ENCODE peak calls at places on chromosomes 13 and 19, in nine cellular contexts. One of them, this sample, is unnamed.

GRCh38 chr19:6730941-6731670 is 6.3 kb downstream of the GPR108 start:
- DNase-seq in IMR-90: no peak
- DNase-seq in BJ: no peak
- DNase-seq in left ventricle myocardium inferior: no peak
- DNase-seq in fibroblast of the aortic adventitia: no peak
- DNase-seq in ovary: no peak
- DNase-seq in heart left ventricle: no peak
- DNase-seq in cardiac muscle cell: no peak
- DNase-seq in AG04450: no peak
- DNase-seq in this sample: no peak

GRCh38 chr13:60627071-60627686 is 230.2 kb downstream of the TDRD3 start:
- DNase-seq in left ventricle myocardium inferior: no peak
- DNase-seq in BJ: no peak
- DNase-seq in cardiac muscle cell: peak; percentile 73
- DNase-seq in heart left ventricle: no peak
- DNase-seq in AG04450: no peak
- DNase-seq in IMR-90: peak; percentile 3
- DNase-seq in fibroblast of the aortic adventitia: peak; percentile 27
- DNase-seq in ovary: no peak
- DNase-seq in this sample: no peak

GRCh38 chr13:60392136-60392535 is 4.9 kb upstream of the TDRD3 start:
- DNase-seq in IMR-90: no peak
- DNase-seq in cardiac muscle cell: no peak
- DNase-seq in fibroblast of the aortic adventitia: no peak
- DNase-seq in ovary: no peak
- DNase-seq in heart left ventricle: no peak
- DNase-seq in left ventricle myocardium inferior: no peak
- DNase-seq in BJ: no peak
- DNase-seq in AG04450: no peak
- DNase-seq in this sample: no peak

GRCh38 chr13:105165449-105166125 is 1369.9 kb downstream of the EFNB2 start:
- DNase-seq in left ventricle myocardium inferior: no peak
- DNase-seq in BJ: no peak
- DNase-seq in ovary: no peak
- DNase-seq in AG04450: no peak
- DNase-seq in cardiac muscle cell: no peak
- DNase-seq in fibroblast of the aortic adventitia: no peak
- DNase-seq in heart left ventricle: no peak
- DNase-seq in IMR-90: no peak
- DNase-seq in this sample: no peak

GRCh38 chr19:328025-328505 is 16.5 kb downstream of the MIER2 start:
- DNase-seq in AG04450: no peak
- DNase-seq in left ventricle myocardium inferior: no peak
- DNase-seq in fibroblast of the aortic adventitia: no peak
- DNase-seq in heart left ventricle: no peak
- DNase-seq in cardiac muscle cell: no peak
- DNase-seq in BJ: no peak
- DNase-seq in ovary: no peak
- DNase-seq in IMR-90: no peak
- DNase-seq in this sample: no peak

GRCh38 chr13:51827254-51827653 is 17.7 kb downstream of the TMEM272 start:
- DNase-seq in IMR-90: no peak
- DNase-seq in BJ: no peak
- DNase-seq in AG04450: no peak
- DNase-seq in left ventricle myocardium inferior: no peak
- DNase-seq in heart left ventricle: no peak
- DNase-seq in cardiac muscle cell: no peak
- DNase-seq in ovary: no peak
- DNase-seq in fibroblast of the aortic adventitia: no peak
- DNase-seq in this sample: no peak

GRCh38 chr13:33497146-33497845 is 211.7 kb upstream of the STARD13 start:
- DNase-seq in IMR-90: peak; percentile 79
- DNase-seq in left ventricle myocardium inferior: no peak
- DNase-seq in heart left ventricle: no peak
- DNase-seq in ovary: no peak
- DNase-seq in AG04450: no peak
- DNase-seq in BJ: no peak
- DNase-seq in cardiac muscle cell: no peak
- DNase-seq in fibroblast of the aortic adventitia: peak; percentile 34
- DNase-seq in this sample: no peak

GRCh38 chr13:112990783-112991182 is 21.8 kb downstream of the MCF2L start:
- DNase-seq in ovary: no peak
- DNase-seq in left ventricle myocardium inferior: no peak
- DNase-seq in IMR-90: no peak
- DNase-seq in AG04450: no peak
- DNase-seq in BJ: no peak
- DNase-seq in heart left ventricle: no peak
- DNase-seq in cardiac muscle cell: no peak
- DNase-seq in fibroblast of the aortic adventitia: no peak
- DNase-seq in this sample: no peak

GRCh38 chr19:10784257-10784656 is 51.8 kb downstream of the TMED1 start:
- DNase-seq in BJ: no peak
- DNase-seq in ovary: no peak
- DNase-seq in AG04450: no peak
- DNase-seq in cardiac muscle cell: no peak
- DNase-seq in fibroblast of the aortic adventitia: no peak
- DNase-seq in left ventricle myocardium inferior: peak; percentile 43
- DNase-seq in IMR-90: no peak
- DNase-seq in heart left ventricle: peak; percentile 61
- DNase-seq in this sample: no peak

GRCh38 chr13:76637651-76638111 is 248.5 kb downstream of the KCTD12 start:
- DNase-seq in ovary: no peak
- DNase-seq in IMR-90: peak; percentile 1
- DNase-seq in left ventricle myocardium inferior: no peak
- DNase-seq in heart left ventricle: no peak
- DNase-seq in fibroblast of the aortic adventitia: peak; percentile 33
- DNase-seq in BJ: peak; percentile 71
- DNase-seq in AG04450: no peak
- DNase-seq in cardiac muscle cell: no peak
- DNase-seq in this sample: no peak

DNA sequence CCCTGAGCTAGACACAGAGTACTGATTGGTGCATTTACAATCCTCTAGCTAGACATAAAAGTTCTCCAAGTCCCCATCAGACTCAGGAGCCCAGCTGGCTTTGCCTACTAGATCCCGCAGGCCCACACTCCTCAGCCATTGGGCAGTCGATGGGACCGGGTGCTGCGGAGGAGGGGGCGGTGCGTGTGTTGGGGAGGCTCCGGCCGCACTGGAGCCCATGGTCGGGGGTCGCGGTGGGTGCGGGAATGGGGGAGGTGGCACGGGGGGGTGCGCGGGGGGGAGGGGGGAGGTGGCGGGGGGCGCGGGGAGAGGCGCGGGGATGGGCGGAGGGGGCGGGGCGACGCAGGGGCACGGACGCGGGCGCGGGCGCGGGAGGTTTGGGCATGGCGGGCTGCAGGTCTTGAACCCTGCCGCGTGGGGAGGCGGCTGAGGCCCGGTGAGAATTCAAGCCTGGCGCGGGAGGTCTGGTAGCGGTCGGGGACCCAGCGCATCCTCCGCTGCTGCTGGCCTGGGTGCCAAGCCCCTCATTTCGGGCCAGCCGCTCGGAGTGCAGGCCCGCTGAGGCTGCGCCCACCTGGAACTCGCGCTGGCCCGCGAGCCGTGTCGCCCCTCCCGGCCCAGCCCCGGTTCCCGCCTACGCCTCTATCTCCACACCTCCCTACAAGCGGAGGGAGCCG is 674.1 kb downstream of the SLITRK5 start:
- DNase-seq in ovary: no peak
- DNase-seq in left ventricle myocardium inferior: no peak
- DNase-seq in fibroblast of the aortic adventitia: no peak
- DNase-seq in AG04450: no peak
- DNase-seq in BJ: no peak
- DNase-seq in cardiac muscle cell: no peak
- DNase-seq in heart left ventricle: no peak
- DNase-seq in IMR-90: no peak
- DNase-seq in this sample: no peak
- H3K4me3 ChIP-seq in ovary: no peak overlapping the region
- H3K4me3 ChIP-seq in left ventricle myocardium inferior: no peak overlapping the region
- H3K4me3 ChIP-seq in fibroblast of the aortic adventitia: no peak overlapping the region
- H3K4me3 ChIP-seq in AG04450: no peak overlapping the region
- H3K4me3 ChIP-seq in BJ: no peak overlapping the region
- H3K4me3 ChIP-seq in cardiac muscle cell: no peak overlapping the region
- H3K4me3 ChIP-seq in heart left ventricle: no peak overlapping the region
- H3K4me3 ChIP-seq in IMR-90: no peak overlapping the region
- H3K4me3 ChIP-seq in this sample: no peak overlapping the region

GRCh38 chr13:49113526-49114286 is 106.4 kb upstream of the MLNR start:
- DNase-seq in BJ: no peak
- DNase-seq in IMR-90: peak; percentile 82
- DNase-seq in left ventricle myocardium inferior: no peak
- DNase-seq in ovary: no peak
- DNase-seq in cardiac muscle cell: no peak
- DNase-seq in fibroblast of the aortic adventitia: peak; percentile 80
- DNase-seq in AG04450: peak; percentile 18
- DNase-seq in heart left ventricle: no peak
- DNase-seq in this sample: peak; percentile 53

GRCh38 chr13:49112782-49113525 is 107.2 kb upstream of the MLNR start:
- DNase-seq in IMR-90: peak; percentile 4
- DNase-seq in fibroblast of the aortic adventitia: peak; percentile 25
- DNase-seq in heart left ventricle: no peak
- DNase-seq in cardiac muscle cell: no peak
- DNase-seq in BJ: no peak
- DNase-seq in AG04450: no peak
- DNase-seq in ovary: no peak
- DNase-seq in left ventricle myocardium inferior: no peak
- DNase-seq in this sample: no peak

GRCh38 chr13:49108204-49108603 is 111.9 kb upstream of the MLNR start:
- DNase-seq in AG04450: no peak
- DNase-seq in left ventricle myocardium inferior: no peak
- DNase-seq in heart left ventricle: no peak
- DNase-seq in IMR-90: no peak
- DNase-seq in fibroblast of the aortic adventitia: no peak
- DNase-seq in BJ: no peak
- DNase-seq in cardiac muscle cell: no peak
- DNase-seq in ovary: no peak
- DNase-seq in this sample: no peak

DNA sequence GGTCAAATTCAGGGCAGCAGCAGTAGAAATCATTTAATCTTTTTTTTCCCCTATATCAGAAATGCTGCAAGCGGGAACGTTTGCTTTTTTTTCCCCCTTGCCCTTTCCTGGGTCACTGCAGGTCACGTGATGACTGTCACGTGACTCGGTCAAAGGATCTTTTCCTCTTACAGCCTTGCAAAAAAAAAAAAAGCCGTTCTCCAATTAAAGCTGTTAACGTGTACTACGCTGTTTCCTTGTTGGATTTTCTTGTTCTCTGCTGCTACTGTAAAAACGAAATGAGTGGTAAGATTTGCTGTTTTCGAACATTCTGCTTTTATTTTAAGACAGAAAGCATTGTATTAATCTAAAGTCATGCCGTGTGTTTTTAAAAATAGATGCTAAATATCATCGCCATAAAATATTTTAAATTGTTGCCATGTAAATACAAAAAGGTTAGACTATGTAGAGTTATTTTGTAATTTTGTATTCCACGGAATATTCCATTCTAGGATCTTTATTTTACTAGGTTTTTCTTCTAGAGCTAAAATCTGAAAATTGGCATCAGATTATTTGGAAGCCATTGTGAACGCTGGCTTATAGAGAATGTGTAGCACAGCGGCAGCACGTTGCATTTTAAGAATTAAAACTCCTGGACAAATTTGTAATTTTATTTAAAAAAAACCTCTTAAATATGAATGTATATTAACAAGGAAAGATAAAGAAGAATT is 109.9 kb upstream of the MLNR start:
- DNase-seq in heart left ventricle: peak; percentile 83
- DNase-seq in AG04450: peak; percentile 66
- DNase-seq in IMR-90: peak; percentile 91
- DNase-seq in left ventricle myocardium inferior: peak; percentile 81
- DNase-seq in BJ: peak; percentile 38
- DNase-seq in cardiac muscle cell: peak; percentile 92
- DNase-seq in ovary: peak; percentile 79
- DNase-seq in fibroblast of the aortic adventitia: peak; percentile 93
- DNase-seq in this sample: peak; percentile 80
- H3K4me3 ChIP-seq in heart left ventricle: peak overlapping the region; percentile 46
- H3K4me3 ChIP-seq in AG04450: peak overlapping the region; percentile 58
- H3K4me3 ChIP-seq in IMR-90: peak overlapping the region; percentile 84
- H3K4me3 ChIP-seq in left ventricle myocardium inferior: peak overlapping the region; percentile 70
- H3K4me3 ChIP-seq in BJ: peak overlapping the region; percentile 54
- H3K4me3 ChIP-seq in cardiac muscle cell: peak overlapping the region; percentile 92
- H3K4me3 ChIP-seq in ovary: peak overlapping the region; percentile 51
- H3K4me3 ChIP-seq in fibroblast of the aortic adventitia: peak overlapping the region; percentile 72
- H3K4me3 ChIP-seq in this sample: peak overlapping the region; percentile 53

GRCh38 chr13:31131470-31131961 is 30.2 kb downstream of the HSPH1 start:
- DNase-seq in BJ: no peak
- DNase-seq in cardiac muscle cell: no peak
- DNase-seq in IMR-90: no peak
- DNase-seq in left ventricle myocardium inferior: no peak
- DNase-seq in fibroblast of the aortic adventitia: no peak
- DNase-seq in ovary: no peak
- DNase-seq in heart left ventricle: no peak
- DNase-seq in AG04450: no peak
- DNase-seq in this sample: no peak

GRCh38 chr13:31138515-31138914 is 23.2 kb downstream of the HSPH1 start:
- DNase-seq in cardiac muscle cell: no peak
- DNase-seq in BJ: no peak
- DNase-seq in left ventricle myocardium inferior: no peak
- DNase-seq in ovary: no peak
- DNase-seq in IMR-90: no peak
- DNase-seq in AG04450: no peak
- DNase-seq in fibroblast of the aortic adventitia: peak; percentile 14
- DNase-seq in heart left ventricle: no peak
- DNase-seq in this sample: no peak

GRCh38 chr13:31129419-31129818 is 32.3 kb downstream of the HSPH1 start:
- DNase-seq in heart left ventricle: no peak
- DNase-seq in cardiac muscle cell: no peak
- DNase-seq in BJ: no peak
- DNase-seq in IMR-90: no peak
- DNase-seq in left ventricle myocardium inferior: no peak
- DNase-seq in fibroblast of the aortic adventitia: no peak
- DNase-seq in AG04450: no peak
- DNase-seq in ovary: no peak
- DNase-seq in this sample: no peak

GRCh38 chr13:31134055-31134711 is 27.5 kb downstream of the HSPH1 start:
- DNase-seq in left ventricle myocardium inferior: no peak
- DNase-seq in fibroblast of the aortic adventitia: no peak
- DNase-seq in heart left ventricle: no peak
- DNase-seq in cardiac muscle cell: no peak
- DNase-seq in IMR-90: no peak
- DNase-seq in ovary: no peak
- DNase-seq in BJ: no peak
- DNase-seq in AG04450: no peak
- DNase-seq in this sample: no peak
- H3K4me3 ChIP-seq in left ventricle myocardium inferior: no peak overlapping the region
- H3K4me3 ChIP-seq in fibroblast of the aortic adventitia: no peak overlapping the region
- H3K4me3 ChIP-seq in heart left ventricle: no peak overlapping the region
- H3K4me3 ChIP-seq in cardiac muscle cell: no peak overlapping the region
- H3K4me3 ChIP-seq in IMR-90: no peak overlapping the region
- H3K4me3 ChIP-seq in ovary: no peak overlapping the region
- H3K4me3 ChIP-seq in BJ: no peak overlapping the region
- H3K4me3 ChIP-seq in AG04450: no peak overlapping the region
- H3K4me3 ChIP-seq in this sample: no peak overlapping the region

DNA sequence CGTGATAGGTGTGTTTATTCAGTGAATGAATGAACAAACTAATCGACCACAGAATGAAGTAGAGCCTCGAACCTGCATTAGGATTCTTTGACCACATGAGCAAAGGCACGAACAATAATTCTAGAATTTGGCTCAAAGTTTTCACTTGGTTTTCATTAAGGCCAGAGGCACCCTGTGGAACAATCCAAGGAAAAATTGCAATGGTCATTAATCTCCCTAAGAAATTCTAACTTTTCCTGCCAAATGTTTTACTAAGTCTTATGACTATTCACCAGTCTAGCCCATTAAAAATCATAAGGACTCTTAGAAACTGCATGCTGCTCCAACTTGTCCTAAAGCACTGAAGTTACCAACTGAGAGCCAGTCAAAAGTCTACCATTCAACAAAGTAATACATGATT is 271.7 kb downstream of the EFNB2 start:
- DNase-seq in AG04450: no peak
- DNase-seq in fibroblast of the aortic adventitia: peak; percentile 1
- DNase-seq in IMR-90: no peak
- DNase-seq in heart left ventricle: no peak
- DNase-seq in left ventricle myocardium inferior: no peak
- DNase-seq in BJ: no peak
- DNase-seq in ovary: no peak
- DNase-seq in cardiac muscle cell: no peak
- DNase-seq in this sample: no peak
- H3K4me3 ChIP-seq in AG04450: no peak overlapping the region
- H3K4me3 ChIP-seq in fibroblast of the aortic adventitia: no peak overlapping the region
- H3K4me3 ChIP-seq in IMR-90: no peak overlapping the region
- H3K4me3 ChIP-seq in heart left ventricle: no peak overlapping the region
- H3K4me3 ChIP-seq in left ventricle myocardium inferior: no peak overlapping the region
- H3K4me3 ChIP-seq in BJ: no peak overlapping the region
- H3K4me3 ChIP-seq in ovary: no peak overlapping the region
- H3K4me3 ChIP-seq in cardiac muscle cell: no peak overlapping the region
- H3K4me3 ChIP-seq in this sample: no peak overlapping the region